ENCODE peak calls at places on chromosomes 12 and 14, in nine cellular contexts. T is adrenal gland, F is testis, I is breast epithelium, E is esophagus squamous epithelium, B is IMR-90, Y is body of pancreas, M is A549, U is uterus. Q is an unnamed sample.

GRCh38 chr12:90514325-90514724 is 440.7 kb downstream of the CCER1 start:
- DNase-seq in T (no peak), B (peak), Y (no peak), U (no peak), F (no peak), E (no peak), I (no peak), M (no peak), Q (no peak)

GRCh38 chr12:53066594-53066978 is 12.6 kb downstream of the SPRYD3 start:
- DNase-seq in U (no peak), B (no peak), M (no peak), I (no peak), T (no peak), Y (no peak), E (no peak), F (peak), Q (no peak)

GRCh38 chr12:48965447-48965846 is 6.1 kb downstream of the WNT10B start:
- DNase-seq in E (no peak), B (peak), Y (no peak), I (no peak), T (no peak), M (no peak), F (no peak), U (no peak), Q (no peak)

GRCh38 chr14:76320975-76321374 is 55.0 kb upstream of the ESRRB start:
- DNase-seq in B (no peak), T (no peak), M (no peak), Y (no peak), I (no peak), U (no peak), F (no peak), E (no peak), Q (no peak)

GRCh38 chr14:92408186-92408585 is 85.2 kb downstream of the SLC24A4 start:
- DNase-seq in E (no peak), F (no peak), T (no peak), B (peak), M (no peak), I (no peak), U (no peak), Y (no peak), Q (peak)

GRCh38 chr12:59149995-59150642 is 229.8 kb upstream of the LRIG3 start:
- DNase-seq in M (peak), B (peak), E (no peak), I (no peak), F (peak), U (peak), T (peak), Y (peak), Q (peak)

GRCh38 chr12:50842637-50843493 is at the start of gene TMPRSS12:
- DNase-seq in T (peak), F (peak), U (no peak), Y (peak), B (no peak), M (no peak), E (no peak), I (peak), Q (peak)

GRCh38 chr12:88235183-88235833 is 93.2 kb downstream of the TMTC3 start:
- DNase-seq in B (no peak), E (no peak), F (no peak), T (no peak), U (no peak), I (no peak), Y (no peak), M (no peak), Q (no peak)

GRCh38 chr12:110109037-110109836 is 14.9 kb upstream of the IFT81 start:
- DNase-seq in U (peak), T (peak), E (no peak), Y (peak), I (peak), F (peak), M (peak), B (peak), Q (peak)

GRCh38 chr12:122991623-122992275 is 11.3 kb downstream of the ARL6IP4 start:
- DNase-seq in M (no peak), U (no peak), B (no peak), I (no peak), F (no peak), E (no peak), Y (no peak), T (no peak), Q (no peak)

GRCh38 chr12:102298022-102298421 is 100.4 kb upstream of the PMCH start:
- DNase-seq in F (no peak), B (peak), U (no peak), E (no peak), T (no peak), Y (no peak), I (no peak), M (no peak), Q (no peak)

GRCh38 chr14:94474581-94475031 is 1.4 kb downstream of the SERPINA9 start:
- DNase-seq in U (no peak), F (no peak), M (no peak), E (no peak), B (peak), I (no peak), T (no peak), Y (no peak), Q (no peak)

GRCh38 chr12:95829395-95829794 is 29.4 kb upstream of the SNRPF start:
- DNase-seq in I (no peak), T (no peak), M (no peak), E (no peak), F (no peak), Y (no peak), B (no peak), U (no peak), Q (no peak)

GRCh38 chr12:51171884-51172514 is 936 bp downstream of the TFCP2 start:
- DNase-seq in T (no peak), I (no peak), Y (peak), M (no peak), B (peak), U (no peak), F (peak), E (no peak), Q (no peak)

GRCh38 chr14:90681889-90682429 is 134.3 kb downstream of the TTC7B start:
- DNase-seq in B (no peak), E (no peak), M (no peak), Y (no peak), T (no peak), U (no peak), F (no peak), I (no peak), Q (peak)

GRCh38 chr12:94707892-94708291 is 57.5 kb upstream of the TMCC3 start:
- DNase-seq in Y (peak), E (no peak), M (no peak), I (no peak), B (peak), T (no peak), F (peak), U (peak), Q (no peak)

GRCh38 chr12:1904875-1905274 is 13.6 kb downstream of the CACNA2D4 start:
- DNase-seq in M (no peak), F (no peak), U (no peak), T (no peak), B (no peak), Y (no peak), I (no peak), E (no peak), Q (no peak)

GRCh38 chr12:46413368-46413767 is 40.8 kb upstream of the SLC38A2 start:
- DNase-seq in M (no peak), F (no peak), Y (no peak), B (no peak), T (no peak), E (no peak), I (no peak), U (no peak), Q (no peak)

GRCh38 chr12:12870454-12870853 is 20.9 kb upstream of the GPRC5A start:
- DNase-seq in Y (no peak), E (no peak), U (no peak), T (no peak), M (peak), B (peak), F (no peak), I (no peak), Q (no peak)

GRCh38 chr14:39291739-39292138 is 58.0 kb downstream of the MIA2 start:
- DNase-seq in I (no peak), B (no peak), F (no peak), Y (no peak), E (no peak), U (no peak), M (no peak), T (no peak), Q (no peak)

GRCh38 chr12:27822076-27822712 is 42.2 kb upstream of the MANSC4 start:
- DNase-seq in E (no peak), T (no peak), Y (no peak), M (no peak), F (no peak), B (peak), U (no peak), I (no peak), Q (no peak)

GRCh38 chr12:124684971-124685688 is 117.7 kb upstream of the NCOR2 start:
- DNase-seq in F (peak), E (no peak), M (peak), I (no peak), T (no peak), U (peak), B (peak), Y (no peak), Q (peak)

DNA sequence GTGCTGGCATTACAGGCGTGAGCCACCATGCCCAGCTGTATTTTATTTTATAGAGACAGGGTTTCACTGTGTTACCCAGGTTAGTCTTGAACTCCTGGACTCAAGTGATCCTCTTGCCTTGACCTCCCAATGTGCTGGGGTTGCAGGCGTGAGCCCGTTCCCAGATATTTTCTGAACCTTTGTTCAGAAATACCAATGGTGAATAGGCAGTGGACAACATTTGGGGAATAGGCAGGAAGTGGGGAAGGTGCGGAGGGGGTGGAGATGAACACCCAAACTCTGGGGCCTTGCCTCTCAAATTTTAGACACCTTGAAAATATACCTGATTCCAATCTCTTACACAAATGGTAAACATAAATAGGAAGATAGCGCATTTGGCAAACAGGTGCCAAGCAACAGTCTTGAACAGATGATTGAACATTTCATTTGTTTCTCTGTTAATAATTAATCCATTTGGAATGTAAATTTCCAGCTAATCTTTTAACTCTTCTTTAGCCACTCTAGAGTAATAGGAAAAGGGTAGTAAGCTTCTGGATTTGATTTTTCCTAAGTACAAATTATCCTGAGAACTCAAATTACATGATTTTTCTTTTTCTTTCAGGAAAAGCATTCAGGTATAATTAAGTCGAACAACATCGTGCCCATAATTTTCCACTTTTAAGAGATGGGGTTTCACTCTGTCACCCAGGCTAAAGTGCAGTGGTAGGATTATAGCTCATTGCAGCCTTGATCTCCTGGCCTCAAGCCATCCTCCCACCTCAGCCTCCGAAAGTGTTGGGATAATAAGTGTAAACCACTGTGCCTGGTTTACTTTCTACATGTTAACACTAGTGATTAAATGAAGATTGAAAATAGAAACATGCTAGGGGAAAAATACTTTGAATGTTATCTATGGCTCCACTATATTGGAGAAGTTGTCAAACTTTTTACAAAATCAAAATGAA is 22.9 kb upstream of the RNF34 start:
- DNase-seq in E (no peak), U (no peak), I (no peak), F (no peak), M (no peak), Y (peak), T (no peak), B (no peak), Q (no peak)
- TF ChIP-seq POLR2A in E (no peak), U (no peak), I (no peak), F (no peak), M (no peak), Y (no peak), T (no peak), B (no peak), Q (no peak)

GRCh38 chr14:73758392-73759182 is 44.4 kb upstream of the PNMA1 start:
- DNase-seq in F (peak), M (peak), I (no peak), U (peak), T (peak), E (peak), B (peak), Y (peak), Q (peak)
- TF ChIP-seq POLR2A in F (no peak), M (no peak), I (no peak), U (no peak), T (no peak), E (peak), B (no peak), Y (peak), Q (no peak)

GRCh38 chr14:24299255-24300191 is at the start of the genes DHRS1 and NOP9:
- DNase-seq in F (peak), T (peak), M (peak), U (peak), B (peak), E (peak), I (peak), Y (peak), Q (peak)
- TF ChIP-seq POLR2A in F (no peak), T (peak), M (peak), U (peak), B (peak), E (peak), I (peak), Y (peak), Q (peak)

DNA sequence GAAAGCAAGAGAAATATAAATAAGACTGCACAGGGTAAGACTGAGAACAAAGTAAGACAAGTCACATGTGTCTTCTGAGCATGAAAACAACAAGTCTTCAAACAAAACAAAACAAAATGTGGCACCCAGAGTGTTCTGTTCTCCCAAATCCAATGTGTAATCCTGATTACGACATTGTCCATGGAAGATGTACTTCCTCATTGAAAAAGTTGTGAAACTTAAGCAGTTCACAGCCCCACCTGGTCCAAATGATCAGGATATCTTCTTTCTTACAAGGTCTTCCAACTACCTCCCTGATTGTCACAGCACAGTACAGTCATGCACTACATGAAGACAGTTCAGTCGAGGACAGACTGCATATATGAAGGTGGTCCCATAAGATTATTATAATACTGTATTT is 23.3 kb upstream of the NEK9 start:
- DNase-seq in I (no peak), B (no peak), U (no peak), E (no peak), T (no peak), F (no peak), M (no peak), Y (no peak), Q (no peak)
- TF ChIP-seq POLR2A in I (no peak), B (no peak), U (no peak), E (no peak), T (no peak), F (no peak), M (no peak), Y (no peak), Q (no peak)

Q was measured in prostate gland.